ENCODE peak calls at places on chromosomes 13 and 19, in six cellular contexts. One of them, this sample, is unnamed.

GRCh38 chr19:29326351-29326750 is 113.4 kb upstream of the UQCRFS1 start:
- DNase-seq in GM04503: no peak
- DNase-seq in HT1080: peak
- DNase-seq in GM03348: peak
- DNase-seq in HCT116: no peak
- DNase-seq in C1 segment of cervical spinal cord: no peak
- DNase-seq in this sample: no peak

GRCh38 chr19:48461982-48462655 is 6.7 kb downstream of the KCNJ14 start:
- DNase-seq in GM04503: no peak
- DNase-seq in HT1080: no peak
- DNase-seq in GM03348: no peak
- DNase-seq in HCT116: peak
- DNase-seq in C1 segment of cervical spinal cord: no peak
- DNase-seq in this sample: no peak

GRCh38 chr13:79226938-79227337 is 179.1 kb downstream of the RBM26 start:
- DNase-seq in GM04503: no peak
- DNase-seq in HT1080: no peak
- DNase-seq in GM03348: no peak
- DNase-seq in HCT116: no peak
- DNase-seq in C1 segment of cervical spinal cord: no peak
- DNase-seq in this sample: no peak

GRCh38 chr19:54677217-54677616 is 14.4 kb downstream of the LILRB4 start:
- DNase-seq in GM04503: no peak
- DNase-seq in HT1080: no peak
- DNase-seq in GM03348: no peak
- DNase-seq in HCT116: no peak
- DNase-seq in C1 segment of cervical spinal cord: no peak
- DNase-seq in this sample: no peak

GRCh38 chr13:28575200-28575599 is 80.3 kb upstream of the FLT1 start:
- DNase-seq in GM04503: no peak
- DNase-seq in HT1080: no peak
- DNase-seq in GM03348: no peak
- DNase-seq in HCT116: no peak
- DNase-seq in C1 segment of cervical spinal cord: no peak
- DNase-seq in this sample: no peak

GRCh38 chr19:4732680-4733114 is 9.1 kb upstream of the DPP9 start:
- DNase-seq in GM04503: no peak
- DNase-seq in HT1080: peak
- DNase-seq in GM03348: peak
- DNase-seq in HCT116: peak
- DNase-seq in C1 segment of cervical spinal cord: peak
- DNase-seq in this sample: peak

GRCh38 chr19:16415806-16416205 is 56.0 kb downstream of the EPS15L1 start:
- DNase-seq in GM04503: no peak
- DNase-seq in HT1080: no peak
- DNase-seq in GM03348: no peak
- DNase-seq in HCT116: no peak
- DNase-seq in C1 segment of cervical spinal cord: no peak
- DNase-seq in this sample: no peak

GRCh38 chr19:49999371-50000010 is 25.7 kb downstream of the VRK3 start:
- DNase-seq in GM04503: no peak
- DNase-seq in HT1080: no peak
- DNase-seq in GM03348: no peak
- DNase-seq in HCT116: no peak
- DNase-seq in C1 segment of cervical spinal cord: peak
- DNase-seq in this sample: no peak

GRCh38 chr19:10111405-10111811 is at the start of gene P2RY11:
- DNase-seq in GM04503: no peak
- DNase-seq in HT1080: no peak
- DNase-seq in GM03348: no peak
- DNase-seq in HCT116: no peak
- DNase-seq in C1 segment of cervical spinal cord: no peak
- DNase-seq in this sample: no peak

GRCh38 chr13:83995930-83996329 is 113.7 kb upstream of the SLITRK1 start:
- DNase-seq in GM04503: no peak
- DNase-seq in HT1080: peak
- DNase-seq in GM03348: no peak
- DNase-seq in HCT116: no peak
- DNase-seq in C1 segment of cervical spinal cord: no peak
- DNase-seq in this sample: peak

This sample was measured in HuH-7.5.